ENCODE peak calls at places on chromosomes 6 and 20, in seven cellular contexts. One of them, this sample, is unnamed.

GRCh38 chr6:70903665-70904452 is 53.0 kb downstream of the B3GAT2 start:
- DNase-seq in activated CD8-positive, alpha-beta memory T cell treated with anti-CD3 and anti-CD28 coated beads, Interleukin-2, amount 50 U/mL, for 48 hours: no peak
- DNase-seq in activated effector memory CD4-positive, alpha-beta T cell treated with Interleukin-2 at 50 U/mL for 16 hours: no peak
- DNase-seq in retina: no peak
- DNase-seq in NCI-H774: no peak
- DNase-seq in astrocyte of the spinal cord: no peak
- DNase-seq in uterus: no peak
- DNase-seq in this sample: no peak

GRCh38 chr6:139376054-139376355 is 1.6 kb upstream of the CITED2 start:
- DNase-seq in NCI-H774: peak
- DNase-seq in astrocyte of the spinal cord: no peak
- DNase-seq in activated effector memory CD4-positive, alpha-beta T cell treated with Interleukin-2 at 50 U/mL for 16 hours: no peak
- DNase-seq in activated CD8-positive, alpha-beta memory T cell treated with anti-CD3 and anti-CD28 coated beads, Interleukin-2, amount 50 U/mL, for 48 hours: no peak
- DNase-seq in uterus: no peak
- DNase-seq in retina: no peak
- DNase-seq in this sample: no peak

GRCh38 chr6:49787176-49787575 is at the start of gene PGK2:
- DNase-seq in activated effector memory CD4-positive, alpha-beta T cell treated with Interleukin-2 at 50 U/mL for 16 hours: no peak
- DNase-seq in retina: no peak
- DNase-seq in NCI-H774: no peak
- DNase-seq in activated CD8-positive, alpha-beta memory T cell treated with anti-CD3 and anti-CD28 coated beads, Interleukin-2, amount 50 U/mL, for 48 hours: no peak
- DNase-seq in uterus: no peak
- DNase-seq in astrocyte of the spinal cord: no peak
- DNase-seq in this sample: no peak

GRCh38 chr20:2387180-2387577 is 6.5 kb downstream of the TGM6 start:
- DNase-seq in NCI-H774: no peak
- DNase-seq in activated CD8-positive, alpha-beta memory T cell treated with anti-CD3 and anti-CD28 coated beads, Interleukin-2, amount 50 U/mL, for 48 hours: peak
- DNase-seq in uterus: no peak
- DNase-seq in astrocyte of the spinal cord: peak
- DNase-seq in retina: no peak
- DNase-seq in activated effector memory CD4-positive, alpha-beta T cell treated with Interleukin-2 at 50 U/mL for 16 hours: no peak
- DNase-seq in this sample: peak

GRCh38 chr20:21512634-21513180 is 1.2 kb downstream of the NKX2-2 start:
- DNase-seq in uterus: no peak
- DNase-seq in astrocyte of the spinal cord: no peak
- DNase-seq in activated CD8-positive, alpha-beta memory T cell treated with anti-CD3 and anti-CD28 coated beads, Interleukin-2, amount 50 U/mL, for 48 hours: peak
- DNase-seq in NCI-H774: no peak
- DNase-seq in retina: no peak
- DNase-seq in activated effector memory CD4-positive, alpha-beta T cell treated with Interleukin-2 at 50 U/mL for 16 hours: no peak
- DNase-seq in this sample: no peak

GRCh38 chr6:158417760-158418098 is 105.5 kb downstream of the TULP4 start:
- DNase-seq in astrocyte of the spinal cord: peak
- DNase-seq in retina: no peak
- DNase-seq in activated CD8-positive, alpha-beta memory T cell treated with anti-CD3 and anti-CD28 coated beads, Interleukin-2, amount 50 U/mL, for 48 hours: no peak
- DNase-seq in NCI-H774: no peak
- DNase-seq in uterus: no peak
- DNase-seq in activated effector memory CD4-positive, alpha-beta T cell treated with Interleukin-2 at 50 U/mL for 16 hours: no peak
- DNase-seq in this sample: no peak

GRCh38 chr6:80454197-80454596 is 347.7 kb downstream of the BCKDHB start:
- DNase-seq in astrocyte of the spinal cord: peak
- DNase-seq in activated CD8-positive, alpha-beta memory T cell treated with anti-CD3 and anti-CD28 coated beads, Interleukin-2, amount 50 U/mL, for 48 hours: no peak
- DNase-seq in activated effector memory CD4-positive, alpha-beta T cell treated with Interleukin-2 at 50 U/mL for 16 hours: no peak
- DNase-seq in uterus: no peak
- DNase-seq in retina: no peak
- DNase-seq in NCI-H774: no peak
- DNase-seq in this sample: no peak

GRCh38 chr6:79536615-79536968 is 638 bp downstream of the LCA5 start:
- DNase-seq in NCI-H774: no peak
- DNase-seq in activated effector memory CD4-positive, alpha-beta T cell treated with Interleukin-2 at 50 U/mL for 16 hours: no peak
- DNase-seq in retina: no peak
- DNase-seq in uterus: peak
- DNase-seq in astrocyte of the spinal cord: peak
- DNase-seq in activated CD8-positive, alpha-beta memory T cell treated with anti-CD3 and anti-CD28 coated beads, Interleukin-2, amount 50 U/mL, for 48 hours: no peak
- DNase-seq in this sample: no peak

GRCh38 chr20:22080985-22081384 is 375.5 kb downstream of the PAX1 start:
- DNase-seq in astrocyte of the spinal cord: no peak
- DNase-seq in activated effector memory CD4-positive, alpha-beta T cell treated with Interleukin-2 at 50 U/mL for 16 hours: no peak
- DNase-seq in uterus: no peak
- DNase-seq in retina: no peak
- DNase-seq in NCI-H774: no peak
- DNase-seq in activated CD8-positive, alpha-beta memory T cell treated with anti-CD3 and anti-CD28 coated beads, Interleukin-2, amount 50 U/mL, for 48 hours: no peak
- DNase-seq in this sample: no peak

GRCh38 chr20:10020937-10021336 is 13.8 kb upstream of the ANKEF1 start:
- DNase-seq in activated effector memory CD4-positive, alpha-beta T cell treated with Interleukin-2 at 50 U/mL for 16 hours: no peak
- DNase-seq in retina: no peak
- DNase-seq in uterus: no peak
- DNase-seq in activated CD8-positive, alpha-beta memory T cell treated with anti-CD3 and anti-CD28 coated beads, Interleukin-2, amount 50 U/mL, for 48 hours: no peak
- DNase-seq in NCI-H774: no peak
- DNase-seq in astrocyte of the spinal cord: no peak
- DNase-seq in this sample: no peak

GRCh38 chr6:44264154-44265002 is 973 bp downstream of the NFKBIE start:
- DNase-seq in activated CD8-positive, alpha-beta memory T cell treated with anti-CD3 and anti-CD28 coated beads, Interleukin-2, amount 50 U/mL, for 48 hours: peak
- DNase-seq in retina: no peak
- DNase-seq in uterus: no peak
- DNase-seq in NCI-H774: no peak
- DNase-seq in activated effector memory CD4-positive, alpha-beta T cell treated with Interleukin-2 at 50 U/mL for 16 hours: no peak
- DNase-seq in astrocyte of the spinal cord: no peak
- DNase-seq in this sample: no peak

GRCh38 chr20:25220021-25220730 is 24.7 kb downstream of the ENTPD6 start:
- DNase-seq in uterus: no peak
- DNase-seq in astrocyte of the spinal cord: peak
- DNase-seq in activated effector memory CD4-positive, alpha-beta T cell treated with Interleukin-2 at 50 U/mL for 16 hours: no peak
- DNase-seq in NCI-H774: no peak
- DNase-seq in retina: no peak
- DNase-seq in activated CD8-positive, alpha-beta memory T cell treated with anti-CD3 and anti-CD28 coated beads, Interleukin-2, amount 50 U/mL, for 48 hours: no peak
- DNase-seq in this sample: no peak

GRCh38 chr6:20688710-20689500 is 154.6 kb downstream of the CDKAL1 start:
- DNase-seq in astrocyte of the spinal cord: peak
- DNase-seq in activated effector memory CD4-positive, alpha-beta T cell treated with Interleukin-2 at 50 U/mL for 16 hours: no peak
- DNase-seq in retina: no peak
- DNase-seq in activated CD8-positive, alpha-beta memory T cell treated with anti-CD3 and anti-CD28 coated beads, Interleukin-2, amount 50 U/mL, for 48 hours: no peak
- DNase-seq in uterus: no peak
- DNase-seq in NCI-H774: peak
- DNase-seq in this sample: no peak

This sample was measured in activated T-helper 2 cell treated with anti-CD3 and anti-CD28 coated beads, Interferon-gamma antibody, Interleukin-2, Interleukin-4, amounts not matched to agents 10 μg/mL and 5 μg/mL and 100 μg/mL, durations not matched to agents 14 hours and 24 hours and 36 hours.